ENCODE peak calls at places on chromosomes 7 and 10, in five cellular contexts. G is IMR-90, P is neuronal stem cell, U is mesenchymal stem cell, J is mesendoderm. L is an unnamed sample.

GRCh38 chr10:95279042-95279820 is 11.6 kb downstream of the PDLIM1 start:
- DNase-seq in G (peak; percentile 81), P (no peak), U (peak; percentile 78), J (no peak), L (no peak)

GRCh38 chr7:53358301-53358700 is 322.9 kb downstream of the POM121L12 start:
- DNase-seq in G (no peak), P (no peak), U (no peak), J (no peak), L (no peak)

GRCh38 chr10:102118867-102119266 is 1.3 kb downstream of the LDB1 start:
- DNase-seq in G (peak; percentile 20), P (no peak), U (peak; percentile 55), J (peak; percentile 67), L (no peak)

GRCh38 chr7:16430133-16430532 is 8.8 kb upstream of the CRPPA start:
- DNase-seq in G (peak; percentile 20), P (no peak), U (no peak), J (no peak), L (no peak)

GRCh38 chr10:20256969-20257368 is 440.7 kb downstream of the PLXDC2 start:
- DNase-seq in G (no peak), P (no peak), U (no peak), J (no peak), L (no peak)

GRCh38 chr7:78562191-78562590 is 763.6 kb downstream of the PHTF2 start:
- DNase-seq in G (peak; percentile 50), P (no peak), U (peak; percentile 52), J (no peak), L (no peak)

GRCh38 chr7:129271500-129272355 is 46.9 kb downstream of the AHCYL2 start:
- DNase-seq in G (peak; percentile 43), P (no peak), U (peak; percentile 61), J (peak; percentile 84), L (peak; percentile 57)

GRCh38 chr10:94412439-94412838 is 10.1 kb downstream of the TBC1D12 start:
- DNase-seq in G (peak; percentile 68), P (no peak), U (no peak), J (no peak), L (no peak)

GRCh38 chr10:15745748-15746147 is 26.0 kb upstream of the ITGA8 start:
- DNase-seq in G (peak; percentile 1), P (no peak), U (peak; percentile 5), J (no peak), L (no peak)

GRCh38 chr10:46096909-46097575 is 51.0 kb upstream of the MSMB start:
- DNase-seq in G (no peak), P (no peak), U (peak; percentile 35), J (peak; percentile 44), L (no peak)

GRCh38 chr10:95404864-95405263 is 114.1 kb upstream of the PDLIM1 start:
- DNase-seq in G (no peak), P (no peak), U (no peak), J (no peak), L (no peak)

GRCh38 chr7:117143066-117143465 is 179.8 kb downstream of the WNT2 start:
- DNase-seq in G (no peak), P (no peak), U (no peak), J (no peak), L (no peak)

GRCh38 chr10:2782265-2782664 is 285.1 kb upstream of the PFKP start:
- DNase-seq in G (no peak), P (no peak), U (no peak), J (no peak), L (no peak)

GRCh38 chr10:116848032-116848911 is 1.0 kb upstream of the ENO4 start:
- DNase-seq in G (no peak), P (no peak), U (no peak), J (no peak), L (no peak)

GRCh38 chr7:501526-501925 is 18.1 kb downstream of the PDGFA start:
- DNase-seq in G (no peak), P (no peak), U (no peak), J (no peak), L (no peak)

GRCh38 chr7:140678081-140678815 is 5.5 kb downstream of the ADCK2 start:
- DNase-seq in G (no peak), P (no peak), U (no peak), J (no peak), L (no peak)

GRCh38 chr7:2157473-2158279 is 75.1 kb downstream of the MAD1L1 start:
- DNase-seq in G (peak; percentile 96), P (no peak), U (peak; percentile 99), J (no peak), L (no peak)

GRCh38 chr7:82441916-82442478 is 1.6 kb downstream of the CACNA2D1 start:
- DNase-seq in G (peak; percentile 41), P (no peak), U (peak; percentile 41), J (peak; percentile 85), L (no peak)

GRCh38 chr7:291302-292092 is 1.5 kb downstream of the FOXL3 start:
- DNase-seq in G (no peak), P (no peak), U (no peak), J (no peak), L (no peak)

GRCh38 chr10:62899316-62899715 is 83.2 kb upstream of the EGR2 start:
- DNase-seq in G (no peak), P (no peak), U (no peak), J (no peak), L (no peak)

GRCh38 chr7:154795014-154795413 is 207.9 kb downstream of the PAXIP1 start:
- DNase-seq in G (no peak), P (no peak), U (no peak), J (peak; percentile 57), L (no peak)

GRCh38 chr10:72248477-72249151 is 25.1 kb upstream of the DDIT4 start:
- DNase-seq in G (no peak), P (no peak), U (peak; percentile 57), J (peak; percentile 65), L (no peak)

GRCh38 chr10:114631678-114632417 is 26.2 kb downstream of the ABLIM1 start:
- DNase-seq in G (no peak), P (peak; percentile 53), U (peak; percentile 46), J (peak; percentile 73), L (peak; percentile 86)

GRCh38 chr10:98047009-98047741 is 16.8 kb upstream of the CRTAC1 start:
- DNase-seq in G (no peak), P (no peak), U (no peak), J (no peak), L (no peak)

GRCh38 chr10:86756511-86757109 is at the start of gene BMPR1A:
- DNase-seq in G (peak; percentile 86), P (peak; percentile 57), U (no peak), J (peak; percentile 97), L (peak; percentile 16)

GRCh38 chr10:86758231-86759072 is 2.0 kb downstream of the BMPR1A start:
- DNase-seq in G (peak; percentile 25), P (no peak), U (peak; percentile 51), J (peak; percentile 66), L (no peak)

GRCh38 chr10:86755740-86756510 is 494 bp upstream of the BMPR1A start:
- DNase-seq in G (peak; percentile 82), P (peak; percentile 96), U (peak; percentile 91), J (peak; percentile 97), L (peak; percentile 92)

GRCh38 chr10:86757110-86757790 is 831 bp downstream of the BMPR1A start:
- DNase-seq in G (peak; percentile 65), P (peak; percentile 40), U (peak; percentile 84), J (peak; percentile 50), L (no peak)

GRCh38 chr10:86759073-86759672 is 2.8 kb downstream of the BMPR1A start:
- DNase-seq in G (peak; percentile 16), P (no peak), U (peak; percentile 48), J (no peak), L (no peak)
- H3K23ac ChIP-seq in G (peak overlapping the region; percentile 68), P (no peak overlapping the region), U (no peak overlapping the region), J (no peak overlapping the region), L (no peak overlapping the region)

GRCh38 chr10:127410030-127410429 is 139.1 kb upstream of the NPS start:
- DNase-seq in G (no peak), P (no peak), U (no peak), J (no peak), L (no peak)

GRCh38 chr10:127407551-127407950 is 141.6 kb upstream of the NPS start:
- DNase-seq in G (no peak), P (no peak), U (no peak), J (no peak), L (no peak)

GRCh38 chr10:127406018-127406550 is 143.0 kb upstream of the NPS start:
- DNase-seq in G (no peak), P (no peak), U (no peak), J (no peak), L (no peak)

GRCh38 chr10:127408733-127409132 is 140.4 kb upstream of the NPS start:
- DNase-seq in G (peak; percentile 15), P (no peak), U (no peak), J (no peak), L (no peak)

GRCh38 chr10:127408115-127408710 is 140.9 kb upstream of the NPS start:
- DNase-seq in G (no peak), P (no peak), U (no peak), J (no peak), L (no peak)
- H2AK5ac ChIP-seq in G (no peak overlapping the region), P (no peak overlapping the region), U (no peak overlapping the region), J (no peak overlapping the region), L (no peak overlapping the region)

DNA sequence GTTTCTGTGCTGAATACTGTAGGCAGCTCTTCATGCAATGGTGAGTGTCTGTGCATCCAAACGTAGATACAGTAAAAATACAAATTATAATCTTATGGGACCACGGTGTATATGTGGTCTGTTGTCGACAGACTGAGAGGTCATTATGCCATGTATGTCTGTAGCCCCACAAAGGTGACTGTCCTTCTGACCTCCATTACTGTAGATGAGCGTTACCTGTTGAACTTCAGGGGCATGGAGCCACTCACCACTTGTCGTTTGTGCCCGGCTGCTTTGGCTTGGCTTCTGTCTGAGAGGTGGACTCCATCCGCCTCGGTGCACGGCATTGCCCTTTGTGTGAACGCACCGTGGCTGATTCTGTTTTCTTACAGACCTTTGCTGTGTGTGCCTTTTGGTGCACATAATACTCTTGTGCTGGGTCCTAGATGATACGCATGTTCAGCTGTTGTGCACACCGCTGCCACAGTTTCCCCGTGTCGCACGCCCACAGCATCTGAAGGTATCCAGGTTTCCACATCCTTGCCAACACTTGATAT is 2.9 kb downstream of the UBE3C start:
- DNase-seq in G (no peak), P (no peak), U (no peak), J (no peak), L (no peak)
- H3K4me3 ChIP-seq in G (no peak overlapping the region), P (no peak overlapping the region), U (peak overlapping the region; percentile 95), J (no peak overlapping the region), L (peak overlapping the region; percentile 21)

GRCh38 chr7:21768279-21768678 is 177.4 kb downstream of the CDCA7L start:
- DNase-seq in G (no peak), P (no peak), U (no peak), J (no peak), L (no peak)
- H3K23ac ChIP-seq in G (no peak overlapping the region), P (no peak overlapping the region), U (no peak overlapping the region), J (no peak overlapping the region), L (no peak overlapping the region)

DNA sequence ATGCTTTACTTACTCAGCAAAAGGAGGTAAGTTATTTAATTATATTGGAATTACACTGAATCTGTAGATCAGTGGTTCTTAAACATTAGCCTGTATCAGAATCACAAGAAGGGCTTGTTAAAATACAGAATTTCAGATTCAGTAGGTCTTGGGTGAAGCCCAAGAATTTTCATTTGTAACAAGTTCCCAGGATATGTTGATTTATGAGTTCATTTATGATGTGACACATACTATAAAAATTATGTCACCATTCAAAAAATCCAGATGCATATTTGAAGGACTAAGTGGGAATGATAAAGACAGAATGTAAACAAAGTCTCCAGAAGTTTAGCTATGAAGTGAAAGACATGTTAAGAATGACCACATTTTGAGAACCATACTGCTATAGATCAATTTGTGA is 52.3 kb downstream of the HECTD2 start:
- DNase-seq in G (peak; percentile 42), P (no peak), U (peak; percentile 9), J (no peak), L (no peak)
- H2AK5ac ChIP-seq in G (no peak overlapping the region), P (no peak overlapping the region), U (no peak overlapping the region), J (no peak overlapping the region), L (no peak overlapping the region)